ENCODE peak calls at places on chromosome 7, in eight cellular contexts. Q is fibroblast of lung, M is GM23338, S is PC-3, I is HCT116, B is H9, W is PC-9, R is neural progenitor cell. H is an unnamed sample.

GRCh38 chr7:92916751-92917369 is 80.5 kb upstream of the CDK6 start:
- DNase-seq in Q (peak), M (peak), S (peak), I (peak), B (peak), W (peak), R (peak), H (no peak)

GRCh38 chr7:104174798-104175197 is 33.0 kb downstream of the ORC5 start:
- DNase-seq in Q (no peak), M (no peak), S (no peak), I (no peak), B (no peak), W (no peak), R (no peak), H (no peak)

GRCh38 chr7:6654113-6654841 is 17.2 kb downstream of the ZNF316 start:
- DNase-seq in Q (no peak), M (no peak), S (no peak), I (no peak), B (no peak), W (no peak), R (no peak), H (no peak)

GRCh38 chr7:50212016-50212325 is 92.5 kb upstream of the IKZF1 start:
- DNase-seq in Q (no peak), M (peak), S (no peak), I (no peak), B (no peak), W (no peak), R (no peak), H (no peak)

GRCh38 chr7:47326808-47327207 is 255.1 kb downstream of the TNS3 start:
- DNase-seq in Q (peak), M (no peak), S (no peak), I (no peak), B (no peak), W (no peak), R (peak), H (no peak)

GRCh38 chr7:64998865-64999164 is 7.7 kb downstream of the ERV3-1 start:
- DNase-seq in Q (no peak), M (no peak), S (no peak), I (no peak), B (no peak), W (no peak), R (no peak), H (no peak)

GRCh38 chr7:45156516-45157272 is 897 bp upstream of the RAMP3 start:
- DNase-seq in Q (no peak), M (no peak), S (no peak), I (no peak), B (no peak), W (no peak), R (no peak), H (no peak)

GRCh38 chr7:117873056-117873932 is at the start of gene CTTNBP2:
- DNase-seq in Q (peak), M (peak), S (peak), I (peak), B (peak), W (no peak), R (peak), H (no peak)

GRCh38 chr7:31892099-31892787 is 178.0 kb downstream of the PDE1C start:
- DNase-seq in Q (no peak), M (no peak), S (no peak), I (no peak), B (no peak), W (no peak), R (no peak), H (no peak)

GRCh38 chr7:2814682-2815522 is 29.2 kb downstream of the GNA12 start:
- DNase-seq in Q (peak), M (peak), S (no peak), I (no peak), B (peak), W (no peak), R (peak), H (no peak)

GRCh38 chr7:151383638-151384351 is 26.0 kb downstream of the WDR86 start:
- DNase-seq in Q (no peak), M (no peak), S (no peak), I (no peak), B (peak), W (no peak), R (no peak), H (no peak)

GRCh38 chr7:151381083-151381332 is 28.8 kb downstream of the WDR86 start:
- DNase-seq in Q (no peak), M (no peak), S (no peak), I (no peak), B (no peak), W (no peak), R (no peak), H (peak)

GRCh38 chr7:151380199-151381082 is 29.4 kb downstream of the WDR86 start:
- DNase-seq in Q (no peak), M (no peak), S (no peak), I (no peak), B (no peak), W (no peak), R (no peak), H (no peak)

GRCh38 chr7:151381333-151382078 is 28.3 kb downstream of the WDR86 start:
- DNase-seq in Q (no peak), M (peak), S (no peak), I (no peak), B (peak), W (no peak), R (peak), H (peak)

GRCh38 chr7:151382079-151382885 is 27.6 kb downstream of the WDR86 start:
- DNase-seq in Q (no peak), M (peak), S (no peak), I (no peak), B (peak), W (no peak), R (no peak), H (no peak)
- H3K4me2 ChIP-seq in Q (no peak), M (peak), S (no peak), I (no peak), B (peak), W (no peak), R (peak), H (no peak)

GRCh38 chr7:129606801-129607200 is 4.7 kb upstream of the NRF1 start:
- DNase-seq in Q (no peak), M (no peak), S (no peak), I (no peak), B (no peak), W (no peak), R (no peak), H (peak)

GRCh38 chr7:129605960-129606644 is 5.4 kb upstream of the NRF1 start:
- DNase-seq in Q (no peak), M (no peak), S (no peak), I (no peak), B (no peak), W (no peak), R (no peak), H (no peak)

GRCh38 chr7:129609666-129610065 is 1.9 kb upstream of the NRF1 start:
- DNase-seq in Q (peak), M (no peak), S (no peak), I (no peak), B (no peak), W (no peak), R (no peak), H (no peak)

GRCh38 chr7:129605038-129605437 is 6.5 kb upstream of the NRF1 start:
- DNase-seq in Q (no peak), M (no peak), S (no peak), I (no peak), B (no peak), W (no peak), R (no peak), H (no peak)

DNA sequence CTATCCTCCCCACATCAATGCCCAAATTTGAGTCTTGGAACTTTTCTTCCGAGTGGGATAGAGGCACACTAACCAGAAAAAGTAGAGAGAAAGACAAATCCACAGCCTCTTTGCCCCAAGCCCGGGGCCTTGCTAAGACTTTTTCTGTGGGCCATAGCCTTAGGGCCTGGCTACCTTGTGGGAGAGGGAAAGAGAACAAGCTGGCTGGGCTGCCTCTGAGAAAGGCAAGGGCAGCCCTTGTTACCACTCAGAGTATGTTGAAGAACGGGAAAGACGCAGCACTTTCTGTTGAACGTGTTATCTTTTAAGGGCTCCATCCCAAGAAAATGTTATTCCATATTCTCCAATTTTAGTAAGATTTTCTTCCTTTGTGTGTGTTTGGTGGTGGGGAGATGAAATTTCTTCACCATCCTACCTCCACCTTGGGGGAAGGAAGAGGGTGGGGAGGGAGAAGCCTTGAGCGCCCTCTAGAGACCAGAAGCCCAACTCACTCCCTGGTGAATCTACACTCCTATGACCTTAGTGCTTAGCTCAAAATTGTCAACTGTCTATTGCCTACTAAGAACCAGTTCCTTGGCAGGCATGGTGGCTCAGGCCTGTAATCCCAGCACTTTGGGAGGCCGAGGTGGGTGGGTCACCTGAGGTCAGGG is 3.9 kb upstream of the NRF1 start:
- DNase-seq in Q (no peak), M (peak), S (peak), I (no peak), B (peak), W (peak), R (peak), H (peak)
- TF ChIP-seq CTCF in Q (peak), M (peak), S (peak), I (peak), B (peak), W (peak), R (peak), H (peak)

GRCh38 chr7:155807013-155807804 is 5.1 kb downstream of the SHH start:
- DNase-seq in Q (no peak), M (peak), S (no peak), I (no peak), B (peak), W (no peak), R (peak), H (no peak)
- H3K4me2 ChIP-seq in Q (no peak), M (peak), S (no peak), I (no peak), B (peak), W (no peak), R (peak), H (no peak)

GRCh38 chr7:66015440-66016130 is 33.6 kb upstream of the GUSB start:
- DNase-seq in Q (no peak), M (no peak), S (no peak), I (no peak), B (no peak), W (no peak), R (no peak), H (no peak)
- TF ChIP-seq CTCF in Q (no peak), M (no peak), S (no peak), I (no peak), B (no peak), W (no peak), R (no peak), H (no peak)

DNA sequence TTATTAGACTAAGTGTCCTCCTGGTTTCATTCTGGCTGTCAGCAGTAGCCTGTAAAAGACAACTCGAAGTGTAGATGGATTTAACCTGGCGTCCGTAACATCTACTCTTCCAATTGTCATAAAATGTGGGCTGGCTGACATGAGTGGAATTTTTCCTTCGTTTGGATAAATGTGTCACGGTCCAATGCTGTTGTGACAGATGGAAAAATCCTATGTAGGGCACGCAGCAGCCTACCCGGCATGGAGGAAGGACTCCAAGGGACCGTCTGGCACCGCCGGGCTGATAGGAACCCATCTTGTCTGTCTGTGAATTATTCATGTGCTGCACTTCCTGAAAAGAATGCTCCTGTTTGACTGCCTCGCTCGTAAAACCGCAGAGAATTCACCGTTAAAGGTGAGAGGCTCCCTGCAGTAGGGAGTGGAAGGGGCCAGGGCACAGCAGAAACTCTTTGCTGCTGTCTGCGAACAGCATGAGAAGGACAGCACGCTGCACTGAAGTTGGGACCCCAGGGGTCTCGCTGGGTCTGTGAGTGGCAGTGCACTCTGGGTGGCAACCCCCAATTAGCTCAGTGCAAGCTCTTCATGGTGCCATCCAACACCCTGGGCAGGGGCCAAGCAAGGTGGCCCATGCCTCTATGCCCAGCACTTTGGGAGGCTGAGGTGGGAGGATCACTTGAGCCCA is 1.6 kb upstream of the ORAI2 start:
- DNase-seq in Q (no peak), M (no peak), S (peak), I (no peak), B (peak), W (no peak), R (no peak), H (peak)
- H3K4me2 ChIP-seq in Q (no peak), M (peak), S (peak), I (peak), B (no peak), W (no peak), R (no peak), H (peak)

DNA sequence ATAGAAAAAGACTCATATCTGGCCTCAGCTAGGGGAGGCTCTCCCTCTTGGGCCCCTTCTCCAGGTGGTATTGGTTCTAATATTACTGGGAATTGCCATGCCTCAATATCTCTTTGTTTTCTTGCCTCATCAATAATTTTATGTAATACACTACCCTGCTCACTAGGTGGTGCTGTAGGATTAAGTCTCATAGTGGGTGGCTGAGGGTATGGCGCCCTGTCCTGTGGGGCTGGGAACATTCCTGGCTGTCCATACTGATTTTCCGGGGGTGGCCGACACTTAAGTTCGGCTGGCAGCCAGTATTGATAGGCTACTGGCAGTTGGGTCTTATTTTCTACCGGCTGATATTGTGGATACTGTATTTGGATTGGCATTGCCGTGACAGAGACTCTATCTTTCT is 9.0 kb upstream of the TAS2R3 start:
- DNase-seq in Q (peak), M (peak), S (peak), I (no peak), B (peak), W (no peak), R (peak), H (peak)
- TF ChIP-seq CTCF in Q (peak), M (peak), S (peak), I (peak), B (peak), W (peak), R (peak), H (peak)

DNA sequence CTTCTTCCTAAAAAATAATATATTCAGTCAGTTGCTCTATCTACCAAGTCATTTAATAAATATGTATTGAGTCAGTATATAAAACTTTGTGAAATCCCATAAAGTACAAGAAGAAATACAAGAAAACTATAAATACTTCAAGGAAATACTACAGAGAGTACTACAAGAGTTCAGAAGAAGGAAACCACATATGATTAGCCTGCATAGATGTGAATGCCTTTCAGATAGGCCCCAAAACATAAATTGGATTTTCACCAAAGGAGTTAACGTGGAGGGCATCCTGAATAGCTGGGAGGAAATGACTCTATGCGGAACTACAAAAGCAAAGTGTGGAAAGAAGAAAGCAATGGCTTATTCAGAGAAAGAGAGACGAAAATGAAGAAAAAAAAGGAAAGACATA is 120.1 kb downstream of the LRRN3 start:
- DNase-seq in Q (peak), M (no peak), S (peak), I (no peak), B (no peak), W (no peak), R (no peak), H (no peak)
- H3K4me2 ChIP-seq in Q (no peak), M (no peak), S (peak), I (no peak), B (no peak), W (no peak), R (no peak), H (no peak)

GRCh38 chr7:8125680-8126444 is 136.1 kb downstream of the ICA1 start:
- DNase-seq in Q (no peak), M (no peak), S (no peak), I (no peak), B (no peak), W (no peak), R (no peak), H (peak)
- TF ChIP-seq CTCF in Q (no peak), M (no peak), S (no peak), I (no peak), B (no peak), W (no peak), R (no peak), H (no peak)